ENCODE peak calls at places on chromosome 18, in nine cellular contexts. One of them, this sample, is unnamed.

GRCh38 chr18:29652797-29653196 is 1389.7 kb downstream of the DSC3 start:
- DNase-seq in astrocyte: no peak
- DNase-seq in epithelial cell of esophagus: peak; percentile 37
- DNase-seq in fibroblast of mammary gland: no peak
- DNase-seq in WERI-Rb-1: no peak
- DNase-seq in HFF-Myc: no peak
- DNase-seq in BJ: no peak
- DNase-seq in ascending aorta: no peak
- DNase-seq in mucosa of descending colon: no peak
- DNase-seq in this sample: no peak

GRCh38 chr18:2985628-2986027 is 27.3 kb downstream of the LPIN2 start:
- DNase-seq in epithelial cell of esophagus: peak; percentile 37
- DNase-seq in mucosa of descending colon: no peak
- DNase-seq in ascending aorta: no peak
- DNase-seq in BJ: no peak
- DNase-seq in astrocyte: peak; percentile 46
- DNase-seq in fibroblast of mammary gland: peak; percentile 60
- DNase-seq in WERI-Rb-1: no peak
- DNase-seq in HFF-Myc: no peak
- DNase-seq in this sample: peak; percentile 63

GRCh38 chr18:74946646-74947045 is 262.3 kb downstream of the PTGR3 start:
- DNase-seq in HFF-Myc: no peak
- DNase-seq in fibroblast of mammary gland: peak; percentile 41
- DNase-seq in ascending aorta: no peak
- DNase-seq in epithelial cell of esophagus: no peak
- DNase-seq in BJ: no peak
- DNase-seq in WERI-Rb-1: no peak
- DNase-seq in mucosa of descending colon: no peak
- DNase-seq in astrocyte: no peak
- DNase-seq in this sample: no peak

GRCh38 chr18:34938102-34938501 is 103.1 kb upstream of the MAPRE2 start:
- DNase-seq in astrocyte: no peak
- DNase-seq in ascending aorta: no peak
- DNase-seq in epithelial cell of esophagus: no peak
- DNase-seq in WERI-Rb-1: no peak
- DNase-seq in HFF-Myc: no peak
- DNase-seq in mucosa of descending colon: no peak
- DNase-seq in fibroblast of mammary gland: no peak
- DNase-seq in BJ: no peak
- DNase-seq in this sample: no peak

GRCh38 chr18:55243852-55244251 is 284.6 kb upstream of the CCDC68 start:
- DNase-seq in mucosa of descending colon: no peak
- DNase-seq in astrocyte: peak; percentile 80
- DNase-seq in epithelial cell of esophagus: no peak
- DNase-seq in fibroblast of mammary gland: peak; percentile 88
- DNase-seq in BJ: no peak
- DNase-seq in WERI-Rb-1: no peak
- DNase-seq in ascending aorta: no peak
- DNase-seq in HFF-Myc: no peak
- DNase-seq in this sample: peak; percentile 89

GRCh38 chr18:31325051-31325450 is 7.1 kb downstream of the DSG1 start:
- DNase-seq in HFF-Myc: no peak
- DNase-seq in astrocyte: peak; percentile 96
- DNase-seq in WERI-Rb-1: no peak
- DNase-seq in ascending aorta: no peak
- DNase-seq in mucosa of descending colon: no peak
- DNase-seq in epithelial cell of esophagus: peak; percentile 83
- DNase-seq in BJ: no peak
- DNase-seq in fibroblast of mammary gland: peak; percentile 83
- DNase-seq in this sample: peak; percentile 98

GRCh38 chr18:62324355-62324828 is 718 bp upstream of the TNFRSF11A start:
- DNase-seq in epithelial cell of esophagus: no peak
- DNase-seq in BJ: no peak
- DNase-seq in mucosa of descending colon: no peak
- DNase-seq in ascending aorta: no peak
- DNase-seq in astrocyte: no peak
- DNase-seq in HFF-Myc: no peak
- DNase-seq in fibroblast of mammary gland: no peak
- DNase-seq in WERI-Rb-1: no peak
- DNase-seq in this sample: no peak

GRCh38 chr18:32379891-32380290 is 90.8 kb downstream of the GAREM1 start:
- DNase-seq in BJ: no peak
- DNase-seq in fibroblast of mammary gland: no peak
- DNase-seq in epithelial cell of esophagus: no peak
- DNase-seq in WERI-Rb-1: no peak
- DNase-seq in HFF-Myc: no peak
- DNase-seq in mucosa of descending colon: no peak
- DNase-seq in ascending aorta: no peak
- DNase-seq in astrocyte: no peak
- DNase-seq in this sample: peak; percentile 40

GRCh38 chr18:9811978-9812377 is 73.8 kb upstream of the TXNDC2 start:
- DNase-seq in astrocyte: no peak
- DNase-seq in epithelial cell of esophagus: no peak
- DNase-seq in BJ: no peak
- DNase-seq in ascending aorta: no peak
- DNase-seq in WERI-Rb-1: no peak
- DNase-seq in fibroblast of mammary gland: no peak
- DNase-seq in HFF-Myc: no peak
- DNase-seq in mucosa of descending colon: no peak
- DNase-seq in this sample: no peak

GRCh38 chr18:78352905-78353304 is 626.7 kb upstream of the SALL3 start:
- DNase-seq in astrocyte: no peak
- DNase-seq in WERI-Rb-1: peak; percentile 37
- DNase-seq in HFF-Myc: no peak
- DNase-seq in epithelial cell of esophagus: no peak
- DNase-seq in fibroblast of mammary gland: no peak
- DNase-seq in ascending aorta: no peak
- DNase-seq in BJ: no peak
- DNase-seq in mucosa of descending colon: no peak
- DNase-seq in this sample: no peak

GRCh38 chr18:8747440-8747937 is 42.1 kb downstream of the MTCL1 start:
- DNase-seq in mucosa of descending colon: no peak
- DNase-seq in HFF-Myc: peak; percentile 91
- DNase-seq in fibroblast of mammary gland: peak; percentile 68
- DNase-seq in ascending aorta: no peak
- DNase-seq in BJ: peak; percentile 84
- DNase-seq in astrocyte: peak; percentile 93
- DNase-seq in epithelial cell of esophagus: peak; percentile 50
- DNase-seq in WERI-Rb-1: no peak
- DNase-seq in this sample: peak; percentile 94

GRCh38 chr18:4319738-4320677 is 135.1 kb downstream of the DLGAP1 start:
- DNase-seq in mucosa of descending colon: no peak
- DNase-seq in epithelial cell of esophagus: no peak
- DNase-seq in fibroblast of mammary gland: no peak
- DNase-seq in HFF-Myc: no peak
- DNase-seq in BJ: no peak
- DNase-seq in ascending aorta: no peak
- DNase-seq in astrocyte: no peak
- DNase-seq in WERI-Rb-1: no peak
- DNase-seq in this sample: no peak

GRCh38 chr18:45526120-45526841 is 89.0 kb upstream of the SLC14A2 start:
- DNase-seq in epithelial cell of esophagus: no peak
- DNase-seq in HFF-Myc: peak; percentile 36
- DNase-seq in astrocyte: peak; percentile 71
- DNase-seq in WERI-Rb-1: no peak
- DNase-seq in ascending aorta: no peak
- DNase-seq in BJ: peak; percentile 43
- DNase-seq in mucosa of descending colon: no peak
- DNase-seq in fibroblast of mammary gland: peak; percentile 63
- DNase-seq in this sample: peak; percentile 6

GRCh38 chr18:66971951-66972350 is 368.1 kb upstream of the CDH19 start:
- DNase-seq in WERI-Rb-1: no peak
- DNase-seq in BJ: no peak
- DNase-seq in fibroblast of mammary gland: no peak
- DNase-seq in ascending aorta: no peak
- DNase-seq in epithelial cell of esophagus: no peak
- DNase-seq in HFF-Myc: no peak
- DNase-seq in mucosa of descending colon: no peak
- DNase-seq in astrocyte: no peak
- DNase-seq in this sample: no peak

GRCh38 chr18:26646897-26647296 is 98.5 kb upstream of the KCTD1 start:
- DNase-seq in fibroblast of mammary gland: no peak
- DNase-seq in epithelial cell of esophagus: no peak
- DNase-seq in ascending aorta: no peak
- DNase-seq in mucosa of descending colon: no peak
- DNase-seq in astrocyte: no peak
- DNase-seq in HFF-Myc: no peak
- DNase-seq in BJ: no peak
- DNase-seq in WERI-Rb-1: no peak
- DNase-seq in this sample: no peak

GRCh38 chr18:830315-830901 is 18.4 kb upstream of the YES1 start:
- DNase-seq in HFF-Myc: peak; percentile 52
- DNase-seq in epithelial cell of esophagus: peak; percentile 29
- DNase-seq in astrocyte: peak; percentile 77
- DNase-seq in ascending aorta: no peak
- DNase-seq in BJ: no peak
- DNase-seq in WERI-Rb-1: no peak
- DNase-seq in fibroblast of mammary gland: peak; percentile 86
- DNase-seq in mucosa of descending colon: no peak
- DNase-seq in this sample: peak; percentile 94

GRCh38 chr18:76569644-76570415 is 74.8 kb upstream of the ZNF516 start:
- DNase-seq in WERI-Rb-1: no peak
- DNase-seq in mucosa of descending colon: no peak
- DNase-seq in epithelial cell of esophagus: no peak
- DNase-seq in HFF-Myc: no peak
- DNase-seq in fibroblast of mammary gland: no peak
- DNase-seq in BJ: no peak
- DNase-seq in astrocyte: no peak
- DNase-seq in ascending aorta: no peak
- DNase-seq in this sample: no peak

GRCh38 chr18:22174341-22175148 is 5.2 kb downstream of the GATA6 start:
- DNase-seq in astrocyte: no peak
- DNase-seq in ascending aorta: no peak
- DNase-seq in fibroblast of mammary gland: no peak
- DNase-seq in epithelial cell of esophagus: no peak
- DNase-seq in BJ: no peak
- DNase-seq in HFF-Myc: no peak
- DNase-seq in mucosa of descending colon: peak; percentile 46
- DNase-seq in WERI-Rb-1: no peak
- DNase-seq in this sample: peak; percentile 64
- H3K4me3 ChIP-seq in astrocyte: peak overlapping the region; percentile 85
- H3K4me3 ChIP-seq in ascending aorta: peak overlapping the region; percentile 90
- H3K4me3 ChIP-seq in fibroblast of mammary gland: no peak overlapping the region
- H3K4me3 ChIP-seq in epithelial cell of esophagus: no peak overlapping the region
- H3K4me3 ChIP-seq in BJ: no peak overlapping the region
- H3K4me3 ChIP-seq in HFF-Myc: no peak overlapping the region
- H3K4me3 ChIP-seq in mucosa of descending colon: no peak overlapping the region
- H3K4me3 ChIP-seq in WERI-Rb-1: no peak overlapping the region
- H3K4me3 ChIP-seq in this sample: peak overlapping the region; percentile 70

GRCh38 chr18:58496937-58497336 is 132.0 kb downstream of the ALPK2 start:
- DNase-seq in WERI-Rb-1: peak; percentile 58
- DNase-seq in HFF-Myc: no peak
- DNase-seq in ascending aorta: no peak
- DNase-seq in BJ: no peak
- DNase-seq in astrocyte: no peak
- DNase-seq in mucosa of descending colon: no peak
- DNase-seq in fibroblast of mammary gland: peak; percentile 16
- DNase-seq in epithelial cell of esophagus: peak; percentile 40
- DNase-seq in this sample: peak; percentile 3
- TF ChIP-seq CTCF in WERI-Rb-1: peak; percentile 77
- TF ChIP-seq CTCF in HFF-Myc: peak; percentile 53
- TF ChIP-seq CTCF in ascending aorta: no peak
- TF ChIP-seq CTCF in BJ: peak; percentile 17
- TF ChIP-seq CTCF in astrocyte: no peak
- TF ChIP-seq CTCF in mucosa of descending colon: no peak
- TF ChIP-seq CTCF in fibroblast of mammary gland: peak; percentile 37
- TF ChIP-seq CTCF in epithelial cell of esophagus: peak; percentile 26
- TF ChIP-seq CTCF in this sample: peak; percentile 23

DNA sequence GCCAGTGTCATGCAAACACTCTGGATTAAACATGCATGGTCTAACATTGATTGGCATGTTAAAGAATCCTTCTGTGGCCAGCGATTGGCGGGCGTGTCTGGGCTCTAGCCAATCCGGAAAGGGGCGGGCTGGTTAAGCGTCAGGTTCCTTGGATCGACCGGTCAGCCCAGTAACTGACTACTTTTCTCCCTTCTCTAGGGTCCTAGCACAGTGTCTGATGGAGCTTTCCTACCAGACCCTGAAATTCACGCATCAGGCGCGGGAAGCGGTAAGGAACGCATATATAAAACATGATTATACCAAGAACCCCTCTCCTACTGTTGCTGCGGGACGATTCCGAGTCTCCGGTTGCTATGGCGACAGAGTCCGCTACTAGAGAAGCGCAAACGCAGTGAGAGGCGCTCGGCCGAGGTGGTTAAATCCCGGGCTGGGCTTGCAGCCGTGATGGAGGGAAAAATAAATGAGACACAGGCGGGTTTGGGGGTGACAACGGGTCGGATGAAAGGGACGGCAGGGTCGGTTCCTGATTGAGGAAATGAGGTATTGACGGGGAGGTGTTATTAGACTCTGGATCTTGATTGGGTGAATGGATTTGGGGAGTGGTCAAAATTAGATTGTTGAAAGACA is 29.4 kb downstream of the KATNAL2 start:
- DNase-seq in WERI-Rb-1: peak; percentile 94
- DNase-seq in ascending aorta: peak; percentile 11
- DNase-seq in fibroblast of mammary gland: peak; percentile 85
- DNase-seq in epithelial cell of esophagus: peak; percentile 89
- DNase-seq in astrocyte: peak; percentile 84
- DNase-seq in mucosa of descending colon: peak; percentile 82
- DNase-seq in HFF-Myc: peak; percentile 53
- DNase-seq in BJ: peak; percentile 51
- DNase-seq in this sample: peak; percentile 81
- H3K4me3 ChIP-seq in WERI-Rb-1: peak overlapping the region; percentile 73
- H3K4me3 ChIP-seq in ascending aorta: peak overlapping the region; percentile 72
- H3K4me3 ChIP-seq in fibroblast of mammary gland: peak overlapping the region; percentile 90
- H3K4me3 ChIP-seq in epithelial cell of esophagus: peak overlapping the region; percentile 47
- H3K4me3 ChIP-seq in astrocyte: peak overlapping the region; percentile 88
- H3K4me3 ChIP-seq in mucosa of descending colon: peak overlapping the region; percentile 15
- H3K4me3 ChIP-seq in HFF-Myc: peak overlapping the region; percentile 58
- H3K4me3 ChIP-seq in BJ: peak overlapping the region; percentile 56
- H3K4me3 ChIP-seq in this sample: peak overlapping the region; percentile 65

GRCh38 chr18:24270937-24271380 is 126.7 kb downstream of the OSBPL1A start:
- DNase-seq in mucosa of descending colon: no peak
- DNase-seq in HFF-Myc: peak; percentile 61
- DNase-seq in fibroblast of mammary gland: peak; percentile 63
- DNase-seq in ascending aorta: no peak
- DNase-seq in WERI-Rb-1: no peak
- DNase-seq in BJ: no peak
- DNase-seq in astrocyte: peak; percentile 58
- DNase-seq in epithelial cell of esophagus: peak; percentile 50
- DNase-seq in this sample: peak; percentile 44

GRCh38 chr18:24268784-24269550 is 128.7 kb downstream of the OSBPL1A start:
- DNase-seq in BJ: no peak
- DNase-seq in mucosa of descending colon: no peak
- DNase-seq in ascending aorta: no peak
- DNase-seq in WERI-Rb-1: peak; percentile 38
- DNase-seq in astrocyte: no peak
- DNase-seq in epithelial cell of esophagus: peak; percentile 48
- DNase-seq in HFF-Myc: no peak
- DNase-seq in fibroblast of mammary gland: no peak
- DNase-seq in this sample: no peak

GRCh38 chr18:24273596-24273995 is 124.0 kb downstream of the OSBPL1A start:
- DNase-seq in astrocyte: no peak
- DNase-seq in BJ: no peak
- DNase-seq in mucosa of descending colon: peak; percentile 55
- DNase-seq in epithelial cell of esophagus: peak; percentile 85
- DNase-seq in HFF-Myc: no peak
- DNase-seq in ascending aorta: no peak
- DNase-seq in fibroblast of mammary gland: peak; percentile 7
- DNase-seq in WERI-Rb-1: no peak
- DNase-seq in this sample: no peak

GRCh38 chr18:24270358-24270936 is 127.2 kb downstream of the OSBPL1A start:
- DNase-seq in ascending aorta: no peak
- DNase-seq in BJ: no peak
- DNase-seq in epithelial cell of esophagus: peak; percentile 2
- DNase-seq in fibroblast of mammary gland: peak; percentile 6
- DNase-seq in astrocyte: no peak
- DNase-seq in WERI-Rb-1: no peak
- DNase-seq in mucosa of descending colon: no peak
- DNase-seq in HFF-Myc: no peak
- DNase-seq in this sample: no peak

GRCh38 chr18:24271381-24272331 is 126.0 kb downstream of the OSBPL1A start:
- DNase-seq in epithelial cell of esophagus: peak; percentile 81
- DNase-seq in ascending aorta: no peak
- DNase-seq in WERI-Rb-1: peak; percentile 68
- DNase-seq in astrocyte: peak; percentile 73
- DNase-seq in mucosa of descending colon: peak; percentile 75
- DNase-seq in HFF-Myc: no peak
- DNase-seq in fibroblast of mammary gland: peak; percentile 69
- DNase-seq in BJ: no peak
- DNase-seq in this sample: peak; percentile 78
- TF ChIP-seq CTCF in epithelial cell of esophagus: peak; percentile 17
- TF ChIP-seq CTCF in ascending aorta: no peak
- TF ChIP-seq CTCF in WERI-Rb-1: peak; percentile 22
- TF ChIP-seq CTCF in astrocyte: peak; percentile 8
- TF ChIP-seq CTCF in mucosa of descending colon: no peak
- TF ChIP-seq CTCF in HFF-Myc: peak; percentile 6
- TF ChIP-seq CTCF in fibroblast of mammary gland: peak; percentile 23
- TF ChIP-seq CTCF in BJ: peak; percentile 37
- TF ChIP-seq CTCF in this sample: peak; percentile 10

This sample was measured in fibroblast of pulmonary artery.